ENCODE peak calls at places on chromosomes 1 and 21, in four cellular contexts. W is K562, D is GM12878, M is H1. C is an unnamed sample.

GRCh38 chr1:228379165-228379460 is 27.5 kb downstream of the TRIM11 start:
- DNase-seq in W (no peak), D (no peak), M (no peak), C (no peak)

GRCh38 chr1:246506440-246506784 is 667 bp downstream of the SMYD3 start:
- DNase-seq in W (peak; percentile 32), D (no peak), M (no peak), C (no peak)

GRCh38 chr1:116151739-116152576 is 40.8 kb downstream of the MAB21L3 start:
- DNase-seq in W (peak; percentile 93), D (peak; percentile 23), M (peak; percentile 89), C (peak; percentile 26)

GRCh38 chr1:21605964-21606705 is 63.0 kb downstream of the RAP1GAP start:
- DNase-seq in W (no peak), D (no peak), M (no peak), C (no peak)

GRCh38 chr1:37393173-37393572 is 81.2 kb upstream of the ZC3H12A start:
- DNase-seq in W (no peak), D (no peak), M (no peak), C (no peak)

GRCh38 chr1:77668924-77669449 is 13.5 kb downstream of the ZZZ3 start:
- DNase-seq in W (no peak), D (no peak), M (no peak), C (no peak)

GRCh38 chr1:200367841-200368534 is 41.8 kb downstream of the ZNF281 start:
- DNase-seq in W (no peak), D (no peak), M (no peak), C (no peak)

GRCh38 chr1:7589774-7590425 is 181.2 kb upstream of the VAMP3 start:
- DNase-seq in W (no peak), D (no peak), M (no peak), C (no peak)

GRCh38 chr1:39268112-39268581 is 63.7 kb downstream of the MACF1 start:
- DNase-seq in W (no peak), D (no peak), M (no peak), C (no peak)

DNA sequence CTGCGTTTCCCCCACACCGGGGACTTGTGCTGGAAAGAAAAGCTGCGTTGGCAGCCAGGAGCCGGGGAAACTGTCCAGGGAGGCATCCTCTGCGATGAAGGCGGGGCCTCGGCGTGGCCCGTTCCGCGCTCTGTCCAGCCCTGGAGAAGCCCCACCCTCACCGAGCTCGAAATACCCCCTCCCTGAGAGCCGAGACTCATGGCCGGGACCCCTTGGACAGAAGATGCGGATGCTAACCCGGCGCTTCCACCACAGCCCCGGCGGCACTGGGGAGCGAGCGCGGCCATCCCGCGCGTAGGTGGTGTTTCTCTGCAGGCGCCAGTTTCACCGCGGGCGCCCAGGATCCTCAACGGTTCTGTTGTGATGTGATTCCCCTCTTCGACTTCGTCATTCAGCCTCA is 31.6 kb downstream of the PDE9A start:
- DNase-seq in W (no peak), D (no peak), M (no peak), C (no peak)
- TF ChIP-seq MAX in W (no peak), D (no peak), M (no peak), C (no peak)

GRCh38 chr1:167360120-167360519 is 139.4 kb downstream of the POU2F1 start:
- DNase-seq in W (no peak), D (no peak), M (no peak), C (no peak)
- TF ChIP-seq EGR1 in W (no peak), D (no peak), M (no peak), C (no peak)

GRCh38 chr1:114756009-114756892 is 1.5 kb downstream of the CSDE1 start:
- DNase-seq in W (no peak), D (peak; percentile 54), M (no peak), C (no peak)
- TF ChIP-seq MAX in W (no peak), D (no peak), M (no peak), C (no peak)

GRCh38 chr1:28877132-28877781 is 37.1 kb upstream of the EPB41 start:
- DNase-seq in W (peak; percentile 81), D (peak; percentile 28), M (peak; percentile 92), C (peak; percentile 79)
- TF ChIP-seq EGR1 in W (no peak), D (no peak), M (no peak), C (no peak)

GRCh38 chr1:10948463-10948775 is 64.0 kb upstream of the TARDBP start:
- DNase-seq in W (no peak), D (no peak), M (no peak), C (no peak)
- TF ChIP-seq MAX in W (no peak), D (no peak), M (no peak), C (no peak)

GRCh38 chr1:112603012-112603411 is 15.9 kb downstream of the ST7L start:
- DNase-seq in W (no peak), D (no peak), M (no peak), C (no peak)

GRCh38 chr1:112603541-112603940 is 15.4 kb downstream of the ST7L start:
- DNase-seq in W (no peak), D (no peak), M (no peak), C (no peak)

GRCh38 chr1:112594208-112594876 is 24.6 kb downstream of the ST7L start:
- DNase-seq in W (no peak), D (no peak), M (no peak), C (no peak)

GRCh38 chr1:112599513-112599912 is 19.4 kb downstream of the ST7L start:
- DNase-seq in W (no peak), D (no peak), M (no peak), C (no peak)
- TF ChIP-seq EGR1 in W (no peak), D (no peak), M (no peak), C (no peak)

C was measured in HCT116.